ENCODE peak calls at places on chromosomes 6 and 20, in nine cellular contexts. One of them, this sample, is unnamed.
A peak's percentile ranks its signal among the peaks of the same experiment; 100 is the strongest.

GRCh38 chr20:42435230-42435629 is 754.5 kb downstream of the PTPRT start:
- DNase-seq in hypothalamus: no peak
- DNase-seq in retina: no peak
- DNase-seq in dermis microvascular lymphatic vessel endothelial cell: no peak
- DNase-seq in activated T-helper 1 cell treated with anti-CD3 and anti-CD28 coated beads, Interleukin-2, amount 50 U/mL, for 16 hours: no peak
- DNase-seq in stimulated activated CD4-positive, alpha-beta T cell treated with anti-CD3 and anti-CD28 coated beads, Interleukin-2, amount 100 ng/mL, for 24 hours: no peak
- DNase-seq in posterior vena cava: no peak
- DNase-seq in activated naive CD4-positive, alpha-beta T cell: no peak
- DNase-seq in HCT116: no peak
- DNase-seq in this sample: no peak

GRCh38 chr6:2853766-2854393 is 12.2 kb upstream of the SERPINB1 start:
- DNase-seq in dermis microvascular lymphatic vessel endothelial cell: peak; percentile 94
- DNase-seq in HCT116: peak; percentile 87
- DNase-seq in retina: no peak
- DNase-seq in posterior vena cava: peak; percentile 89
- DNase-seq in activated T-helper 1 cell treated with anti-CD3 and anti-CD28 coated beads, Interleukin-2, amount 50 U/mL, for 16 hours: peak; percentile 69
- DNase-seq in activated naive CD4-positive, alpha-beta T cell: peak; percentile 20
- DNase-seq in stimulated activated CD4-positive, alpha-beta T cell treated with anti-CD3 and anti-CD28 coated beads, Interleukin-2, amount 100 ng/mL, for 24 hours: peak; percentile 86
- DNase-seq in hypothalamus: no peak
- DNase-seq in this sample: peak; percentile 67

GRCh38 chr6:28719275-28719940 is 193.7 kb downstream of the GPX5 start:
- DNase-seq in stimulated activated CD4-positive, alpha-beta T cell treated with anti-CD3 and anti-CD28 coated beads, Interleukin-2, amount 100 ng/mL, for 24 hours: peak; percentile 66
- DNase-seq in activated T-helper 1 cell treated with anti-CD3 and anti-CD28 coated beads, Interleukin-2, amount 50 U/mL, for 16 hours: no peak
- DNase-seq in HCT116: peak; percentile 67
- DNase-seq in hypothalamus: no peak
- DNase-seq in dermis microvascular lymphatic vessel endothelial cell: peak; percentile 15
- DNase-seq in posterior vena cava: no peak
- DNase-seq in activated naive CD4-positive, alpha-beta T cell: no peak
- DNase-seq in retina: no peak
- DNase-seq in this sample: no peak

GRCh38 chr20:32752458-32753250 is 9.4 kb upstream of the COMMD7 start:
- DNase-seq in activated T-helper 1 cell treated with anti-CD3 and anti-CD28 coated beads, Interleukin-2, amount 50 U/mL, for 16 hours: no peak
- DNase-seq in retina: no peak
- DNase-seq in posterior vena cava: no peak
- DNase-seq in dermis microvascular lymphatic vessel endothelial cell: no peak
- DNase-seq in hypothalamus: no peak
- DNase-seq in stimulated activated CD4-positive, alpha-beta T cell treated with anti-CD3 and anti-CD28 coated beads, Interleukin-2, amount 100 ng/mL, for 24 hours: no peak
- DNase-seq in HCT116: no peak
- DNase-seq in activated naive CD4-positive, alpha-beta T cell: no peak
- DNase-seq in this sample: no peak

GRCh38 chr20:60249436-60249835 is 291.2 kb downstream of the CDH26 start:
- DNase-seq in posterior vena cava: no peak
- DNase-seq in retina: no peak
- DNase-seq in hypothalamus: no peak
- DNase-seq in activated naive CD4-positive, alpha-beta T cell: no peak
- DNase-seq in stimulated activated CD4-positive, alpha-beta T cell treated with anti-CD3 and anti-CD28 coated beads, Interleukin-2, amount 100 ng/mL, for 24 hours: no peak
- DNase-seq in dermis microvascular lymphatic vessel endothelial cell: no peak
- DNase-seq in activated T-helper 1 cell treated with anti-CD3 and anti-CD28 coated beads, Interleukin-2, amount 50 U/mL, for 16 hours: no peak
- DNase-seq in HCT116: no peak
- DNase-seq in this sample: peak; percentile 52

GRCh38 chr20:64245746-64246595 is 9.6 kb upstream of the PCMTD2 start:
- DNase-seq in dermis microvascular lymphatic vessel endothelial cell: no peak
- DNase-seq in HCT116: no peak
- DNase-seq in retina: no peak
- DNase-seq in activated naive CD4-positive, alpha-beta T cell: no peak
- DNase-seq in stimulated activated CD4-positive, alpha-beta T cell treated with anti-CD3 and anti-CD28 coated beads, Interleukin-2, amount 100 ng/mL, for 24 hours: no peak
- DNase-seq in posterior vena cava: peak; percentile 38
- DNase-seq in hypothalamus: no peak
- DNase-seq in activated T-helper 1 cell treated with anti-CD3 and anti-CD28 coated beads, Interleukin-2, amount 50 U/mL, for 16 hours: no peak
- DNase-seq in this sample: no peak

GRCh38 chr6:82878812-82879211 is 186.8 kb downstream of the UBE3D start:
- DNase-seq in retina: no peak
- DNase-seq in stimulated activated CD4-positive, alpha-beta T cell treated with anti-CD3 and anti-CD28 coated beads, Interleukin-2, amount 100 ng/mL, for 24 hours: no peak
- DNase-seq in activated naive CD4-positive, alpha-beta T cell: no peak
- DNase-seq in dermis microvascular lymphatic vessel endothelial cell: peak; percentile 91
- DNase-seq in hypothalamus: no peak
- DNase-seq in posterior vena cava: no peak
- DNase-seq in activated T-helper 1 cell treated with anti-CD3 and anti-CD28 coated beads, Interleukin-2, amount 50 U/mL, for 16 hours: no peak
- DNase-seq in HCT116: no peak
- DNase-seq in this sample: no peak

GRCh38 chr20:7375905-7376304 is 564.4 kb downstream of the HAO1 start:
- DNase-seq in dermis microvascular lymphatic vessel endothelial cell: peak; percentile 34
- DNase-seq in stimulated activated CD4-positive, alpha-beta T cell treated with anti-CD3 and anti-CD28 coated beads, Interleukin-2, amount 100 ng/mL, for 24 hours: no peak
- DNase-seq in posterior vena cava: no peak
- DNase-seq in HCT116: peak; percentile 2
- DNase-seq in hypothalamus: no peak
- DNase-seq in activated naive CD4-positive, alpha-beta T cell: no peak
- DNase-seq in retina: no peak
- DNase-seq in activated T-helper 1 cell treated with anti-CD3 and anti-CD28 coated beads, Interleukin-2, amount 50 U/mL, for 16 hours: no peak
- DNase-seq in this sample: no peak

GRCh38 chr6:46645265-46645664 is 7.4 kb downstream of the CYP39A1 start:
- DNase-seq in stimulated activated CD4-positive, alpha-beta T cell treated with anti-CD3 and anti-CD28 coated beads, Interleukin-2, amount 100 ng/mL, for 24 hours: no peak
- DNase-seq in posterior vena cava: no peak
- DNase-seq in activated naive CD4-positive, alpha-beta T cell: no peak
- DNase-seq in dermis microvascular lymphatic vessel endothelial cell: no peak
- DNase-seq in activated T-helper 1 cell treated with anti-CD3 and anti-CD28 coated beads, Interleukin-2, amount 50 U/mL, for 16 hours: no peak
- DNase-seq in hypothalamus: no peak
- DNase-seq in HCT116: no peak
- DNase-seq in retina: no peak
- DNase-seq in this sample: no peak

GRCh38 chr6:45929421-45930361 is 86.0 kb downstream of the CLIC5 start:
- DNase-seq in dermis microvascular lymphatic vessel endothelial cell: no peak
- DNase-seq in posterior vena cava: no peak
- DNase-seq in hypothalamus: no peak
- DNase-seq in activated T-helper 1 cell treated with anti-CD3 and anti-CD28 coated beads, Interleukin-2, amount 50 U/mL, for 16 hours: no peak
- DNase-seq in retina: no peak
- DNase-seq in stimulated activated CD4-positive, alpha-beta T cell treated with anti-CD3 and anti-CD28 coated beads, Interleukin-2, amount 100 ng/mL, for 24 hours: no peak
- DNase-seq in activated naive CD4-positive, alpha-beta T cell: no peak
- DNase-seq in HCT116: no peak
- DNase-seq in this sample: no peak

GRCh38 chr20:44594730-44595129 is 12.4 kb downstream of the PKIG start:
- DNase-seq in hypothalamus: no peak
- DNase-seq in dermis microvascular lymphatic vessel endothelial cell: peak; percentile 42
- DNase-seq in HCT116: no peak
- DNase-seq in activated naive CD4-positive, alpha-beta T cell: no peak
- DNase-seq in retina: no peak
- DNase-seq in posterior vena cava: peak; percentile 56
- DNase-seq in activated T-helper 1 cell treated with anti-CD3 and anti-CD28 coated beads, Interleukin-2, amount 50 U/mL, for 16 hours: no peak
- DNase-seq in stimulated activated CD4-positive, alpha-beta T cell treated with anti-CD3 and anti-CD28 coated beads, Interleukin-2, amount 100 ng/mL, for 24 hours: no peak
- DNase-seq in this sample: no peak

GRCh38 chr6:32096394-32097258 is 12.5 kb downstream of the TNXB start:
- DNase-seq in HCT116: no peak
- DNase-seq in activated naive CD4-positive, alpha-beta T cell: no peak
- DNase-seq in activated T-helper 1 cell treated with anti-CD3 and anti-CD28 coated beads, Interleukin-2, amount 50 U/mL, for 16 hours: no peak
- DNase-seq in retina: peak; percentile 82
- DNase-seq in hypothalamus: no peak
- DNase-seq in posterior vena cava: peak; percentile 66
- DNase-seq in stimulated activated CD4-positive, alpha-beta T cell treated with anti-CD3 and anti-CD28 coated beads, Interleukin-2, amount 100 ng/mL, for 24 hours: no peak
- DNase-seq in dermis microvascular lymphatic vessel endothelial cell: no peak
- DNase-seq in this sample: no peak

GRCh38 chr20:19026121-19026878 is 186.1 kb upstream of the SLC24A3 start:
- DNase-seq in activated naive CD4-positive, alpha-beta T cell: no peak
- DNase-seq in posterior vena cava: peak; percentile 88
- DNase-seq in activated T-helper 1 cell treated with anti-CD3 and anti-CD28 coated beads, Interleukin-2, amount 50 U/mL, for 16 hours: no peak
- DNase-seq in dermis microvascular lymphatic vessel endothelial cell: no peak
- DNase-seq in HCT116: no peak
- DNase-seq in retina: no peak
- DNase-seq in hypothalamus: no peak
- DNase-seq in stimulated activated CD4-positive, alpha-beta T cell treated with anti-CD3 and anti-CD28 coated beads, Interleukin-2, amount 100 ng/mL, for 24 hours: no peak
- DNase-seq in this sample: no peak

GRCh38 chr20:42130810-42131596 is 512.8 kb upstream of the CHD6 start:
- DNase-seq in posterior vena cava: no peak
- DNase-seq in dermis microvascular lymphatic vessel endothelial cell: no peak
- DNase-seq in activated T-helper 1 cell treated with anti-CD3 and anti-CD28 coated beads, Interleukin-2, amount 50 U/mL, for 16 hours: no peak
- DNase-seq in HCT116: no peak
- DNase-seq in retina: no peak
- DNase-seq in activated naive CD4-positive, alpha-beta T cell: no peak
- DNase-seq in stimulated activated CD4-positive, alpha-beta T cell treated with anti-CD3 and anti-CD28 coated beads, Interleukin-2, amount 100 ng/mL, for 24 hours: no peak
- DNase-seq in hypothalamus: no peak
- DNase-seq in this sample: no peak

GRCh38 chr6:85484941-85485340 is 35.1 kb downstream of the NT5E start:
- DNase-seq in retina: no peak
- DNase-seq in HCT116: no peak
- DNase-seq in activated T-helper 1 cell treated with anti-CD3 and anti-CD28 coated beads, Interleukin-2, amount 50 U/mL, for 16 hours: no peak
- DNase-seq in posterior vena cava: no peak
- DNase-seq in dermis microvascular lymphatic vessel endothelial cell: no peak
- DNase-seq in hypothalamus: no peak
- DNase-seq in stimulated activated CD4-positive, alpha-beta T cell treated with anti-CD3 and anti-CD28 coated beads, Interleukin-2, amount 100 ng/mL, for 24 hours: no peak
- DNase-seq in activated naive CD4-positive, alpha-beta T cell: no peak
- DNase-seq in this sample: no peak

GRCh38 chr6:106281088-106281487 is 44.5 kb downstream of the ATG5 start:
- DNase-seq in activated T-helper 1 cell treated with anti-CD3 and anti-CD28 coated beads, Interleukin-2, amount 50 U/mL, for 16 hours: no peak
- DNase-seq in posterior vena cava: no peak
- DNase-seq in activated naive CD4-positive, alpha-beta T cell: no peak
- DNase-seq in HCT116: no peak
- DNase-seq in dermis microvascular lymphatic vessel endothelial cell: no peak
- DNase-seq in stimulated activated CD4-positive, alpha-beta T cell treated with anti-CD3 and anti-CD28 coated beads, Interleukin-2, amount 100 ng/mL, for 24 hours: no peak
- DNase-seq in retina: no peak
- DNase-seq in hypothalamus: no peak
- DNase-seq in this sample: no peak

GRCh38 chr6:25415701-25416100 is 136.5 kb downstream of the CARMIL1 start:
- DNase-seq in hypothalamus: no peak
- DNase-seq in activated naive CD4-positive, alpha-beta T cell: no peak
- DNase-seq in posterior vena cava: no peak
- DNase-seq in HCT116: no peak
- DNase-seq in stimulated activated CD4-positive, alpha-beta T cell treated with anti-CD3 and anti-CD28 coated beads, Interleukin-2, amount 100 ng/mL, for 24 hours: no peak
- DNase-seq in dermis microvascular lymphatic vessel endothelial cell: no peak
- DNase-seq in retina: no peak
- DNase-seq in activated T-helper 1 cell treated with anti-CD3 and anti-CD28 coated beads, Interleukin-2, amount 50 U/mL, for 16 hours: no peak
- DNase-seq in this sample: no peak

GRCh38 chr6:20582586-20583446 is 48.6 kb downstream of the CDKAL1 start:
- DNase-seq in stimulated activated CD4-positive, alpha-beta T cell treated with anti-CD3 and anti-CD28 coated beads, Interleukin-2, amount 100 ng/mL, for 24 hours: no peak
- DNase-seq in hypothalamus: no peak
- DNase-seq in dermis microvascular lymphatic vessel endothelial cell: no peak
- DNase-seq in activated T-helper 1 cell treated with anti-CD3 and anti-CD28 coated beads, Interleukin-2, amount 50 U/mL, for 16 hours: no peak
- DNase-seq in HCT116: no peak
- DNase-seq in activated naive CD4-positive, alpha-beta T cell: no peak
- DNase-seq in retina: no peak
- DNase-seq in posterior vena cava: no peak
- DNase-seq in this sample: no peak

GRCh38 chr6:110524305-110524704 is 47.9 kb upstream of the SLC22A16 start:
- DNase-seq in activated naive CD4-positive, alpha-beta T cell: no peak
- DNase-seq in posterior vena cava: no peak
- DNase-seq in activated T-helper 1 cell treated with anti-CD3 and anti-CD28 coated beads, Interleukin-2, amount 50 U/mL, for 16 hours: no peak
- DNase-seq in dermis microvascular lymphatic vessel endothelial cell: no peak
- DNase-seq in stimulated activated CD4-positive, alpha-beta T cell treated with anti-CD3 and anti-CD28 coated beads, Interleukin-2, amount 100 ng/mL, for 24 hours: no peak
- DNase-seq in HCT116: no peak
- DNase-seq in retina: no peak
- DNase-seq in hypothalamus: no peak
- DNase-seq in this sample: no peak

GRCh38 chr6:106315765-106316375 is 9.7 kb downstream of the ATG5 start:
- DNase-seq in HCT116: no peak
- DNase-seq in dermis microvascular lymphatic vessel endothelial cell: peak; percentile 42
- DNase-seq in activated naive CD4-positive, alpha-beta T cell: no peak
- DNase-seq in retina: no peak
- DNase-seq in posterior vena cava: no peak
- DNase-seq in activated T-helper 1 cell treated with anti-CD3 and anti-CD28 coated beads, Interleukin-2, amount 50 U/mL, for 16 hours: no peak
- DNase-seq in hypothalamus: no peak
- DNase-seq in stimulated activated CD4-positive, alpha-beta T cell treated with anti-CD3 and anti-CD28 coated beads, Interleukin-2, amount 100 ng/mL, for 24 hours: no peak
- DNase-seq in this sample: no peak

GRCh38 chr6:161985911-161986310 is 712.0 kb upstream of the AGPAT4 start:
- DNase-seq in dermis microvascular lymphatic vessel endothelial cell: no peak
- DNase-seq in HCT116: no peak
- DNase-seq in stimulated activated CD4-positive, alpha-beta T cell treated with anti-CD3 and anti-CD28 coated beads, Interleukin-2, amount 100 ng/mL, for 24 hours: no peak
- DNase-seq in activated naive CD4-positive, alpha-beta T cell: no peak
- DNase-seq in retina: no peak
- DNase-seq in posterior vena cava: no peak
- DNase-seq in hypothalamus: no peak
- DNase-seq in activated T-helper 1 cell treated with anti-CD3 and anti-CD28 coated beads, Interleukin-2, amount 50 U/mL, for 16 hours: no peak
- DNase-seq in this sample: no peak

GRCh38 chr6:36492621-36493020 is 49.8 kb downstream of the KCTD20 start:
- DNase-seq in hypothalamus: no peak
- DNase-seq in activated naive CD4-positive, alpha-beta T cell: no peak
- DNase-seq in retina: no peak
- DNase-seq in HCT116: no peak
- DNase-seq in posterior vena cava: no peak
- DNase-seq in activated T-helper 1 cell treated with anti-CD3 and anti-CD28 coated beads, Interleukin-2, amount 50 U/mL, for 16 hours: no peak
- DNase-seq in stimulated activated CD4-positive, alpha-beta T cell treated with anti-CD3 and anti-CD28 coated beads, Interleukin-2, amount 100 ng/mL, for 24 hours: no peak
- DNase-seq in dermis microvascular lymphatic vessel endothelial cell: no peak
- DNase-seq in this sample: no peak

GRCh38 chr20:45307076-45307645 is 521 bp downstream of the RBPJL start:
- DNase-seq in retina: no peak
- DNase-seq in activated naive CD4-positive, alpha-beta T cell: no peak
- DNase-seq in posterior vena cava: no peak
- DNase-seq in dermis microvascular lymphatic vessel endothelial cell: no peak
- DNase-seq in stimulated activated CD4-positive, alpha-beta T cell treated with anti-CD3 and anti-CD28 coated beads, Interleukin-2, amount 100 ng/mL, for 24 hours: no peak
- DNase-seq in HCT116: no peak
- DNase-seq in hypothalamus: no peak
- DNase-seq in activated T-helper 1 cell treated with anti-CD3 and anti-CD28 coated beads, Interleukin-2, amount 50 U/mL, for 16 hours: no peak
- DNase-seq in this sample: no peak

GRCh38 chr20:42191140-42191860 is 573.1 kb upstream of the CHD6 start:
- DNase-seq in HCT116: no peak
- DNase-seq in dermis microvascular lymphatic vessel endothelial cell: no peak
- DNase-seq in activated T-helper 1 cell treated with anti-CD3 and anti-CD28 coated beads, Interleukin-2, amount 50 U/mL, for 16 hours: no peak
- DNase-seq in retina: no peak
- DNase-seq in hypothalamus: no peak
- DNase-seq in activated naive CD4-positive, alpha-beta T cell: no peak
- DNase-seq in posterior vena cava: no peak
- DNase-seq in stimulated activated CD4-positive, alpha-beta T cell treated with anti-CD3 and anti-CD28 coated beads, Interleukin-2, amount 100 ng/mL, for 24 hours: no peak
- DNase-seq in this sample: no peak

GRCh38 chr20:15760217-15760567 is 813.1 kb downstream of the KIF16B start:
- DNase-seq in activated T-helper 1 cell treated with anti-CD3 and anti-CD28 coated beads, Interleukin-2, amount 50 U/mL, for 16 hours: no peak
- DNase-seq in retina: peak; percentile 49
- DNase-seq in posterior vena cava: no peak
- DNase-seq in dermis microvascular lymphatic vessel endothelial cell: no peak
- DNase-seq in stimulated activated CD4-positive, alpha-beta T cell treated with anti-CD3 and anti-CD28 coated beads, Interleukin-2, amount 100 ng/mL, for 24 hours: no peak
- DNase-seq in activated naive CD4-positive, alpha-beta T cell: no peak
- DNase-seq in HCT116: no peak
- DNase-seq in hypothalamus: no peak
- DNase-seq in this sample: no peak

GRCh38 chr6:163897030-163897429 is 482.5 kb downstream of the QKI start:
- DNase-seq in HCT116: no peak
- DNase-seq in posterior vena cava: no peak
- DNase-seq in retina: no peak
- DNase-seq in stimulated activated CD4-positive, alpha-beta T cell treated with anti-CD3 and anti-CD28 coated beads, Interleukin-2, amount 100 ng/mL, for 24 hours: no peak
- DNase-seq in activated naive CD4-positive, alpha-beta T cell: no peak
- DNase-seq in hypothalamus: no peak
- DNase-seq in activated T-helper 1 cell treated with anti-CD3 and anti-CD28 coated beads, Interleukin-2, amount 50 U/mL, for 16 hours: no peak
- DNase-seq in dermis microvascular lymphatic vessel endothelial cell: no peak
- DNase-seq in this sample: no peak

GRCh38 chr20:63230800-63231268 is 4.9 kb upstream of the BIRC7 start:
- DNase-seq in activated naive CD4-positive, alpha-beta T cell: no peak
- DNase-seq in posterior vena cava: peak; percentile 90
- DNase-seq in stimulated activated CD4-positive, alpha-beta T cell treated with anti-CD3 and anti-CD28 coated beads, Interleukin-2, amount 100 ng/mL, for 24 hours: no peak
- DNase-seq in activated T-helper 1 cell treated with anti-CD3 and anti-CD28 coated beads, Interleukin-2, amount 50 U/mL, for 16 hours: no peak
- DNase-seq in hypothalamus: no peak
- DNase-seq in HCT116: no peak
- DNase-seq in dermis microvascular lymphatic vessel endothelial cell: peak; percentile 69
- DNase-seq in retina: peak; percentile 87
- DNase-seq in this sample: no peak

GRCh38 chr6:37493047-37493995 is 6.4 kb downstream of the CCDC167 start:
- DNase-seq in stimulated activated CD4-positive, alpha-beta T cell treated with anti-CD3 and anti-CD28 coated beads, Interleukin-2, amount 100 ng/mL, for 24 hours: no peak
- DNase-seq in dermis microvascular lymphatic vessel endothelial cell: no peak
- DNase-seq in hypothalamus: no peak
- DNase-seq in activated T-helper 1 cell treated with anti-CD3 and anti-CD28 coated beads, Interleukin-2, amount 50 U/mL, for 16 hours: no peak
- DNase-seq in posterior vena cava: no peak
- DNase-seq in retina: no peak
- DNase-seq in activated naive CD4-positive, alpha-beta T cell: no peak
- DNase-seq in HCT116: no peak
- DNase-seq in this sample: no peak

GRCh38 chr6:105310947-105311346 is 91.9 kb downstream of the PREP start:
- DNase-seq in posterior vena cava: no peak
- DNase-seq in activated T-helper 1 cell treated with anti-CD3 and anti-CD28 coated beads, Interleukin-2, amount 50 U/mL, for 16 hours: no peak
- DNase-seq in retina: no peak
- DNase-seq in hypothalamus: no peak
- DNase-seq in stimulated activated CD4-positive, alpha-beta T cell treated with anti-CD3 and anti-CD28 coated beads, Interleukin-2, amount 100 ng/mL, for 24 hours: no peak
- DNase-seq in activated naive CD4-positive, alpha-beta T cell: no peak
- DNase-seq in HCT116: no peak
- DNase-seq in dermis microvascular lymphatic vessel endothelial cell: no peak
- DNase-seq in this sample: no peak

GRCh38 chr6:114735118-114735730 is 392.4 kb upstream of the HS3ST5 start:
- DNase-seq in activated naive CD4-positive, alpha-beta T cell: no peak
- DNase-seq in posterior vena cava: no peak
- DNase-seq in activated T-helper 1 cell treated with anti-CD3 and anti-CD28 coated beads, Interleukin-2, amount 50 U/mL, for 16 hours: no peak
- DNase-seq in stimulated activated CD4-positive, alpha-beta T cell treated with anti-CD3 and anti-CD28 coated beads, Interleukin-2, amount 100 ng/mL, for 24 hours: no peak
- DNase-seq in dermis microvascular lymphatic vessel endothelial cell: no peak
- DNase-seq in HCT116: no peak
- DNase-seq in retina: no peak
- DNase-seq in hypothalamus: no peak
- DNase-seq in this sample: no peak

This sample was measured in Panc1.